ENCODE peak calls at places on chromosomes 4 and X, in four cellular contexts. F, X, W and V are unnamed samples.

GRCh38 chr4:7708981-7709380 is 230.7 kb downstream of the AFAP1 start:
- DNase-seq in F (no peak), W (no peak), X (no peak), V (no peak)

GRCh38 chr4:36844448-36844847 is 400.1 kb upstream of the NWD2 start:
- DNase-seq in X (no peak), W (no peak), F (no peak), V (no peak)

GRCh38 chr4:46993075-46994006 is at the start of gene GABRA4:
- DNase-seq in F (no peak), X (no peak), W (no peak), V (no peak)

GRCh38 chr4:130608121-130608520 is 1512.2 kb downstream of the C4orf33 start:
- DNase-seq in F (no peak), W (no peak), X (no peak), V (no peak)

GRCh38 chr4:74062954-74063353 is 24.5 kb upstream of the CXCL3 start:
- DNase-seq in F (no peak), W (no peak), X (no peak), V (no peak)

GRCh38 chr4:28006021-28006420 is 1145.4 kb downstream of the STIM2 start:
- DNase-seq in W (no peak), X (no peak), F (no peak), V (no peak)

GRCh38 chrX:103722505-103722904 is 11.8 kb downstream of the TMEM31 start:
- DNase-seq in X (no peak), W (no peak), F (no peak), V (no peak)

GRCh38 chr4:161188578-161188977 is 975.2 kb downstream of the FSTL5 start:
- DNase-seq in W (no peak), F (no peak), X (no peak), V (no peak)

GRCh38 chr4:165971941-165972340 is 98.9 kb downstream of the TLL1 start:
- DNase-seq in W (no peak), X (no peak), F (no peak), V (no peak)

GRCh38 chrX:152632445-152633097 is 5.1 kb upstream of the GABRQ start:
- DNase-seq in X (peak), F (peak), W (peak), V (peak)

GRCh38 chr4:158530391-158530790 is 8.7 kb downstream of the RXFP1 start:
- DNase-seq in W (no peak), F (no peak), X (no peak), V (no peak)

GRCh38 chr4:16466581-16466980 is 240.3 kb upstream of the TAPT1 start:
- DNase-seq in F (no peak), X (no peak), W (no peak), V (no peak)

GRCh38 chr4:30904161-30904560 is 184.0 kb downstream of the PCDH7 start:
- DNase-seq in F (no peak), X (no peak), W (no peak), V (no peak)

GRCh38 chrX:150361070-150361776 is 1.9 kb upstream of the MAMLD1 start:
- DNase-seq in W (no peak), X (no peak), F (no peak), V (no peak)

GRCh38 chr4:182808673-182809416 is 108.3 kb downstream of the DCTD start:
- DNase-seq in X (no peak), F (no peak), W (no peak), V (no peak)

GRCh38 chrX:101057095-101057714 is 5.3 kb upstream of the TRMT2B start:
- DNase-seq in W (no peak), F (no peak), X (peak), V (peak)

GRCh38 chr4:156085073-156085472 is 131.4 kb upstream of the CTSO start:
- DNase-seq in W (no peak), F (no peak), X (no peak), V (no peak)

GRCh38 chr4:95120456-95120855 is 362.7 kb downstream of the BMPR1B start:
- DNase-seq in W (no peak), X (no peak), F (no peak), V (no peak)

GRCh38 chrX:153643431-153644351 is 3.3 kb upstream of the DUSP9 start:
- DNase-seq in X (peak), F (no peak), W (no peak), V (no peak)

GRCh38 chr4:19736968-19737756 is 514.5 kb upstream of the SLIT2 start:
- DNase-seq in W (no peak), X (no peak), F (no peak), V (no peak)

GRCh38 chrX:2486476-2487133 is 14.2 kb downstream of the DHRSX start:
- DNase-seq in F (no peak), X (no peak), W (no peak), V (no peak)

GRCh38 chr4:14084598-14084997 is 457.1 kb upstream of the BOD1L1 start:
- DNase-seq in W (no peak), X (no peak), F (no peak), V (no peak)

GRCh38 chrX:123959281-123960063 is 2.0 kb upstream of the STAG2 start:
- DNase-seq in X (peak), F (no peak), W (no peak), V (no peak)

GRCh38 chr4:135065366-135065765 is 863.8 kb upstream of the PABPC4L start:
- DNase-seq in X (no peak), F (no peak), W (no peak), V (no peak)

GRCh38 chr4:17232575-17233253 is 279.2 kb downstream of the QDPR start:
- DNase-seq in F (peak), X (no peak), W (no peak), V (no peak)

GRCh38 chr4:114563536-114564315 is 34.9 kb upstream of the UGT8 start:
- DNase-seq in F (no peak), W (no peak), X (no peak), V (no peak)

GRCh38 chr4:1842339-1842895 is 13.5 kb downstream of the LETM1 start:
- DNase-seq in X (no peak), W (no peak), F (no peak), V (no peak)

GRCh38 chr4:18669390-18669789 is 647.8 kb upstream of the LCORL start:
- DNase-seq in X (no peak), W (no peak), F (no peak), V (no peak)

GRCh38 chr4:58658701-58659100 is 1548.5 kb upstream of the IGFBP7 start:
- DNase-seq in X (no peak), F (no peak), W (no peak), V (no peak)

DNA sequence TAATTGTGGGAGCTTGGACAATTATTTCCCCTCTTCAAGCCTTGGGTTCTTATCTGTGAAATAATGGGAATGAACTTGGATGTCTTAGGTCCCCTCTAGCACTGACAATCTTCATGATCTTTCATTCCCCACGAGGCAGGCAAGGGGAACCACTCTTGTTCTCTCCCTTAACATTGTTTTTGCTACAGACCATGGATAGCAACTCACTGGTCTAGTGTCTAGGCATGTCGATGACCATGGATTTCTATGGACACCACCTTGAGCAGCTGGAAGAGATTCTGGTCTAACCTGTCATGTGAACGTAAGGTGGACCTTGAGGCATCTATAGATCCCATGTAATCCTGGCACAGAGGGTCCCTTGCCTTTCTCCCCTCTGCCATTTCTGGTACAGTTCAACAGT is 104.1 kb upstream of the DHX15 start:
- DNase-seq in X (no peak), W (no peak), F (no peak), V (no peak)
- TF ChIP-seq REST in X (no peak), W (no peak), F (no peak), V (no peak)

GRCh38 chrX:15143050-15143824 is 126.6 kb downstream of the ASB9 start:
- DNase-seq in W (peak), X (peak), F (peak), V (no peak)
- TF ChIP-seq TCF7L2 in W (no peak), X (no peak), F (no peak), V (no peak)

GRCh38 chr4:116303736-116304188 is 781.6 kb downstream of the TRAM1L1 start:
- DNase-seq in W (no peak), X (no peak), F (no peak), V (no peak)

DNA sequence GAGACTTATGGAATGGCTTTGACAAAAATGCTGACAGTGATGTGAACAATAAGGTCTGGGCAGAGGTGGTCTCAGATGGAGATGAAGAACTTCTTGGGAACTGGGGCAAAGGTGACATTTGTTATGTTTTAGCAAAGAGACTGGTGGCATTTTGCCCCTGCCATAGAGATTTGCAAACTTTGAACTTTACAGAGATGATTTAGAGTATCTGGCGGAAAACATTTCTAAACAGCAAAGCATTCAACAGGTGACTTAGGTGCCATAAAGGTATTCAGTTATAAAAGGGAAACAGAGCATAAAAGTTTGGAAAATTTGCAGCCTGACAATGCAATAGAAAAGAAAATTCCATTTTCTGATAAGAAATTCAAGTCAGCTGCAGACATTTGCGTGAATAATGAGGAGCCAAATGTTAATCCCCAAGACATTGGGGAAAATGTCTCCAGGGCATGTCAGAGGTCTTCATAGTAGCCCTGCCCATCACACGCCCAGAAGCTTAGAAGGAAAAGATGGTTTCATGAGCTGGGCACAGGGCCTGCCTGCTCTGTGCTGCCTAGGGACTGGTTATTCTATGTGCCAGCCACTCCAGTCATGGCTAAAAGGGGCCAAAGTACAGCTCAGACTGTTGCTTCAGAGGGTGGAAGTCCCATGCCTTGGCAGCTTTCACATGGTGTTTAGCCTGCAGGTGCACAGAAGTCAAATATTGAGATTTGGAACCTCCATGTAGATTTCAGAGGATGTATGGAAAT is 782.2 kb downstream of the TRAM1L1 start:
- DNase-seq in F (no peak), X (no peak), W (no peak), V (no peak)
- TF ChIP-seq REST in F (no peak), X (no peak), W (no peak), V (no peak)

GRCh38 chr4:38782452-38783108 is at the start of gene TLR10:
- DNase-seq in X (peak), F (peak), W (peak), V (no peak)

GRCh38 chr4:38783109-38783460 is 295 bp upstream of the TLR10 start:
- DNase-seq in W (no peak), F (no peak), X (no peak), V (no peak)

GRCh38 chr4:38784141-38784540 is 1.4 kb upstream of the TLR10 start:
- DNase-seq in X (no peak), W (no peak), F (no peak), V (no peak)

GRCh38 chr4:38785041-38785790 is 2.4 kb upstream of the TLR10 start:
- DNase-seq in X (no peak), W (no peak), F (no peak), V (no peak)

DNA sequence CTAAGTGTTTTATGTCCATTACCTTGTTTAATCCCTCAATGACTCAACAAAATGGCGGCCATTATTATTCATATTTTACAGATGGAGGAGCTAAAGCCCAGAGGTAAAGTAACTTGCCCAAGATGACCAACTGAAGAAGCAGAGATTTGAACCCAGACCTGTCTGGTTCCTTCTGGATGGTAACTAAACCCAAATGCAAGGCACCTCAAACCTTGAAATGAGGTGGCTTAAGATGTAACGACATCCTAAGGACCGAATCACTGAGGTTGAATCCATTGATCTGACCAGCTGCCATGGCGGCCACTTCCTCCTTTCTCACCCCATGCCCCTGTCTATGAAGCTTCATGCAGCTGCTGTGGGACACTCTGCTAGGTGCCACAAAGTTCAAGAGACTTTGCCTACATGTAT is 932 bp downstream of the TLR10 start:
- DNase-seq in F (no peak), W (no peak), X (no peak), V (no peak)
- TF ChIP-seq TCF7L2 in F (no peak), W (no peak), X (no peak), V (no peak)

GRCh38 chrX:132219343-132219768 is at the start of gene RAP2C:
- DNase-seq in X (peak), F (peak), W (peak), V (peak)
- TF ChIP-seq REST in X (no peak), F (no peak), W (no peak), V (no peak)

GRCh38 chr4:138671606-138672084 is 343.9 kb upstream of the NOCT start:
- DNase-seq in F (no peak), X (peak), W (no peak), V (no peak)
- TF ChIP-seq TCF7L2 in F (no peak), X (no peak), W (no peak), V (no peak)